ENCODE peak calls at places on chromosomes 5 and 9, in eight cellular contexts. One of them, this sample, is unnamed.

GRCh38 chr5:133440467-133441115 is 171.8 kb downstream of the FSTL4 start:
- DNase-seq in lower leg skin: peak
- DNase-seq in H54: no peak
- DNase-seq in A549: no peak
- DNase-seq in upper lobe of left lung: peak
- DNase-seq in ovary: no peak
- DNase-seq in IMR-90: no peak
- DNase-seq in HepG2: no peak
- DNase-seq in this sample: no peak

GRCh38 chr5:151239237-151239861 is 13.6 kb upstream of the GM2A start:
- DNase-seq in lower leg skin: peak
- DNase-seq in H54: peak
- DNase-seq in A549: peak
- DNase-seq in upper lobe of left lung: peak
- DNase-seq in ovary: peak
- DNase-seq in IMR-90: peak
- DNase-seq in HepG2: peak
- DNase-seq in this sample: no peak

GRCh38 chr5:78360674-78361225 is 333 bp downstream of the SCAMP1 start:
- DNase-seq in lower leg skin: peak
- DNase-seq in H54: peak
- DNase-seq in A549: peak
- DNase-seq in upper lobe of left lung: peak
- DNase-seq in ovary: peak
- DNase-seq in IMR-90: no peak
- DNase-seq in HepG2: no peak
- DNase-seq in this sample: peak

GRCh38 chr5:175548899-175549311 is 70.5 kb downstream of the SFXN1 start:
- DNase-seq in lower leg skin: no peak
- DNase-seq in H54: no peak
- DNase-seq in A549: no peak
- DNase-seq in upper lobe of left lung: no peak
- DNase-seq in ovary: no peak
- DNase-seq in IMR-90: no peak
- DNase-seq in HepG2: no peak
- DNase-seq in this sample: no peak

GRCh38 chr5:72955143-72955767 is 586 bp upstream of the FCHO2 start:
- DNase-seq in lower leg skin: no peak
- DNase-seq in H54: peak
- DNase-seq in A549: no peak
- DNase-seq in upper lobe of left lung: peak
- DNase-seq in ovary: no peak
- DNase-seq in IMR-90: no peak
- DNase-seq in HepG2: peak
- DNase-seq in this sample: peak

GRCh38 chr5:145479271-145479670 is 355.9 kb downstream of the PRELID2 start:
- DNase-seq in lower leg skin: no peak
- DNase-seq in H54: no peak
- DNase-seq in A549: no peak
- DNase-seq in upper lobe of left lung: no peak
- DNase-seq in ovary: no peak
- DNase-seq in IMR-90: no peak
- DNase-seq in HepG2: no peak
- DNase-seq in this sample: no peak

GRCh38 chr5:73686912-73687311 is 60.9 kb downstream of the ARHGEF28 start:
- DNase-seq in lower leg skin: no peak
- DNase-seq in H54: no peak
- DNase-seq in A549: no peak
- DNase-seq in upper lobe of left lung: no peak
- DNase-seq in ovary: no peak
- DNase-seq in IMR-90: no peak
- DNase-seq in HepG2: no peak
- DNase-seq in this sample: no peak

GRCh38 chr5:179152144-179152895 is 92.1 kb downstream of the ZNF354C start:
- DNase-seq in lower leg skin: no peak
- DNase-seq in H54: no peak
- DNase-seq in A549: no peak
- DNase-seq in upper lobe of left lung: no peak
- DNase-seq in ovary: no peak
- DNase-seq in IMR-90: no peak
- DNase-seq in HepG2: no peak
- DNase-seq in this sample: no peak

GRCh38 chr9:126859111-126859510 is 1.3 kb upstream of the ZBTB34 start:
- DNase-seq in lower leg skin: no peak
- DNase-seq in H54: no peak
- DNase-seq in A549: no peak
- DNase-seq in upper lobe of left lung: no peak
- DNase-seq in ovary: no peak
- DNase-seq in IMR-90: no peak
- DNase-seq in HepG2: no peak
- DNase-seq in this sample: no peak

GRCh38 chr5:57167201-57167600 is 6.7 kb upstream of the GPBP1 start:
- DNase-seq in lower leg skin: peak
- DNase-seq in H54: no peak
- DNase-seq in A549: no peak
- DNase-seq in upper lobe of left lung: no peak
- DNase-seq in ovary: no peak
- DNase-seq in IMR-90: no peak
- DNase-seq in HepG2: no peak
- DNase-seq in this sample: no peak

GRCh38 chr5:3025392-3025791 is 273.9 kb upstream of the IRX2 start:
- DNase-seq in lower leg skin: peak
- DNase-seq in H54: no peak
- DNase-seq in A549: no peak
- DNase-seq in upper lobe of left lung: no peak
- DNase-seq in ovary: no peak
- DNase-seq in IMR-90: no peak
- DNase-seq in HepG2: no peak
- DNase-seq in this sample: no peak

GRCh38 chr5:78613151-78613533 is 35.4 kb downstream of the LHFPL2 start:
- DNase-seq in lower leg skin: no peak
- DNase-seq in H54: no peak
- DNase-seq in A549: no peak
- DNase-seq in upper lobe of left lung: no peak
- DNase-seq in ovary: no peak
- DNase-seq in IMR-90: no peak
- DNase-seq in HepG2: no peak
- DNase-seq in this sample: no peak

GRCh38 chr9:14107495-14107894 is 206.4 kb downstream of the NFIB start:
- DNase-seq in lower leg skin: no peak
- DNase-seq in H54: no peak
- DNase-seq in A549: no peak
- DNase-seq in upper lobe of left lung: no peak
- DNase-seq in ovary: no peak
- DNase-seq in IMR-90: no peak
- DNase-seq in HepG2: no peak
- DNase-seq in this sample: no peak

GRCh38 chr9:127148014-127148413 is 25.6 kb upstream of the ANGPTL2 start:
- DNase-seq in lower leg skin: peak
- DNase-seq in H54: no peak
- DNase-seq in A549: no peak
- DNase-seq in upper lobe of left lung: no peak
- DNase-seq in ovary: no peak
- DNase-seq in IMR-90: no peak
- DNase-seq in HepG2: no peak
- DNase-seq in this sample: no peak

GRCh38 chr5:177495243-177496060 is 2.0 kb downstream of the PDLIM7 start:
- DNase-seq in lower leg skin: no peak
- DNase-seq in H54: peak
- DNase-seq in A549: no peak
- DNase-seq in upper lobe of left lung: peak
- DNase-seq in ovary: peak
- DNase-seq in IMR-90: peak
- DNase-seq in HepG2: peak
- DNase-seq in this sample: no peak

GRCh38 chr5:169190860-169191259 is 110.1 kb downstream of the SLIT3 start:
- DNase-seq in lower leg skin: no peak
- DNase-seq in H54: no peak
- DNase-seq in A549: no peak
- DNase-seq in upper lobe of left lung: no peak
- DNase-seq in ovary: no peak
- DNase-seq in IMR-90: no peak
- DNase-seq in HepG2: no peak
- DNase-seq in this sample: no peak

GRCh38 chr9:115118471-115119156 is 657 bp upstream of the TNC start:
- DNase-seq in lower leg skin: peak
- DNase-seq in H54: peak
- DNase-seq in A549: peak
- DNase-seq in upper lobe of left lung: peak
- DNase-seq in ovary: no peak
- DNase-seq in IMR-90: peak
- DNase-seq in HepG2: no peak
- DNase-seq in this sample: no peak

GRCh38 chr5:176678584-176678983 is 31.3 kb downstream of the TSPAN17 start:
- DNase-seq in lower leg skin: no peak
- DNase-seq in H54: no peak
- DNase-seq in A549: no peak
- DNase-seq in upper lobe of left lung: no peak
- DNase-seq in ovary: no peak
- DNase-seq in IMR-90: no peak
- DNase-seq in HepG2: no peak
- DNase-seq in this sample: no peak

GRCh38 chr5:177100714-177101121 is 14.0 kb downstream of the FGFR4 start:
- DNase-seq in lower leg skin: no peak
- DNase-seq in H54: peak
- DNase-seq in A549: no peak
- DNase-seq in upper lobe of left lung: peak
- DNase-seq in ovary: no peak
- DNase-seq in IMR-90: peak
- DNase-seq in HepG2: no peak
- DNase-seq in this sample: no peak

GRCh38 chr5:133995341-133995740 is 9.4 kb downstream of the VDAC1 start:
- DNase-seq in lower leg skin: peak
- DNase-seq in H54: no peak
- DNase-seq in A549: no peak
- DNase-seq in upper lobe of left lung: no peak
- DNase-seq in ovary: no peak
- DNase-seq in IMR-90: no peak
- DNase-seq in HepG2: peak
- DNase-seq in this sample: no peak

GRCh38 chr5:143405063-143405746 is 1.7 kb upstream of the NR3C1 start:
- DNase-seq in lower leg skin: peak
- DNase-seq in H54: peak
- DNase-seq in A549: peak
- DNase-seq in upper lobe of left lung: peak
- DNase-seq in ovary: peak
- DNase-seq in IMR-90: peak
- DNase-seq in HepG2: peak
- DNase-seq in this sample: peak
- TF ChIP-seq POLR2A in lower leg skin: no peak
- TF ChIP-seq POLR2A in H54: peak
- TF ChIP-seq POLR2A in A549: peak
- TF ChIP-seq POLR2A in upper lobe of left lung: peak
- TF ChIP-seq POLR2A in ovary: peak
- TF ChIP-seq POLR2A in IMR-90: peak
- TF ChIP-seq POLR2A in HepG2: peak
- TF ChIP-seq POLR2A in this sample: peak

GRCh38 chr9:91900057-91900816 is 49.8 kb downstream of the ROR2 start:
- DNase-seq in lower leg skin: no peak
- DNase-seq in H54: no peak
- DNase-seq in A549: no peak
- DNase-seq in upper lobe of left lung: peak
- DNase-seq in ovary: no peak
- DNase-seq in IMR-90: no peak
- DNase-seq in HepG2: no peak
- DNase-seq in this sample: no peak
- TF ChIP-seq POLR2A in lower leg skin: no peak
- TF ChIP-seq POLR2A in H54: no peak
- TF ChIP-seq POLR2A in A549: no peak
- TF ChIP-seq POLR2A in upper lobe of left lung: no peak
- TF ChIP-seq POLR2A in ovary: no peak
- TF ChIP-seq POLR2A in IMR-90: no peak
- TF ChIP-seq POLR2A in HepG2: no peak
- TF ChIP-seq POLR2A in this sample: no peak

DNA sequence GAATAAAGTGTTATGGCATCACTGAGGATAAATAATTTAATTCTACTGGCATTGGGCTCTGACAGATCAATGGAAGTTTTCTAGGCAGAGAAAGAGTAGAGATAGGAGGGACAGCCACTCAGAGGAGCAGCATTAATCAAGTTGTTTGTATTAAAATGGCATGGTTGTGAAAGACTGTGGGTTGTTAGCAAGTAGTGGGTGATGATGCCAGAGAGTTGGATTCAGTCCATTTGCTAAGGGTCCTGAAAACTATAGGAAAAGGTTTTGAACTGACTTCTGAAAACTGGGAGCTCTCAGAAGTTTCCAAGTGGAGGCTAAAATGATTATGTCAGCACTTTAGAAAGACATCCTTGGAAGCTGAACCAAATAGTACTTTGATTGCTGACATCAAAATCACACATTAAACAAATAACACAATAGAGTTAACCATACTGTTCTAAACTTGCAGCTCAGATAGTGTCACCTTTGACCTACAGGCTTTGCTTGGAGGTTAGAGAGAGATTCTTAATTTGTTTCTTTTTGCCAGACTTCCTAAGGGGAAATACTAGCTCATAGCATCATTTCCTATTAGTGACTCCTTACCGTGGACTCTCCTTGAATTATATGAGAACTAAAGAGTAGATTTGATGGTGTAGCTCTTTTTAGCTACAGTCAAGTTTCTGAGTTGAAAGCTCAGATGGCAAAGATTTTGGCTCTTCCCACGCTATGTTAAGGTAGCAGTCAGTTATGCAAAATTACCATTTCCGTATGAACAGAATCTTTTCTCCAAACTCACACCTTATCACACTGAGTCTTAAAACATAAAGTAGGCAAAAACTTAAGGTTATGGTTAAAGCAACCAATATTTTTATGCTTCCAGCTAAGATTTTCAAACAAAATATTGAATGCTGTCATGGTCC is 277.1 kb downstream of the NR3C1 start:
- DNase-seq in lower leg skin: no peak
- DNase-seq in H54: no peak
- DNase-seq in A549: no peak
- DNase-seq in upper lobe of left lung: no peak
- DNase-seq in ovary: no peak
- DNase-seq in IMR-90: peak
- DNase-seq in HepG2: no peak
- DNase-seq in this sample: no peak
- TF ChIP-seq POLR2A in lower leg skin: no peak
- TF ChIP-seq POLR2A in H54: no peak
- TF ChIP-seq POLR2A in A549: no peak
- TF ChIP-seq POLR2A in upper lobe of left lung: no peak
- TF ChIP-seq POLR2A in ovary: no peak
- TF ChIP-seq POLR2A in IMR-90: no peak
- TF ChIP-seq POLR2A in HepG2: no peak
- TF ChIP-seq POLR2A in this sample: no peak

GRCh38 chr9:93830606-93831005 is 124.5 kb downstream of the BARX1 start:
- DNase-seq in lower leg skin: peak
- DNase-seq in H54: no peak
- DNase-seq in A549: no peak
- DNase-seq in upper lobe of left lung: no peak
- DNase-seq in ovary: no peak
- DNase-seq in IMR-90: no peak
- DNase-seq in HepG2: no peak
- DNase-seq in this sample: no peak
- TF ChIP-seq POLR2A in lower leg skin: no peak
- TF ChIP-seq POLR2A in H54: no peak
- TF ChIP-seq POLR2A in A549: no peak
- TF ChIP-seq POLR2A in upper lobe of left lung: no peak
- TF ChIP-seq POLR2A in ovary: no peak
- TF ChIP-seq POLR2A in IMR-90: no peak
- TF ChIP-seq POLR2A in HepG2: no peak
- TF ChIP-seq POLR2A in this sample: no peak

GRCh38 chr9:137551656-137552534 is at the start of gene MRPL41:
- DNase-seq in lower leg skin: peak
- DNase-seq in H54: peak
- DNase-seq in A549: peak
- DNase-seq in upper lobe of left lung: peak
- DNase-seq in ovary: peak
- DNase-seq in IMR-90: peak
- DNase-seq in HepG2: peak
- DNase-seq in this sample: peak
- TF ChIP-seq POLR2A in lower leg skin: no peak
- TF ChIP-seq POLR2A in H54: peak
- TF ChIP-seq POLR2A in A549: peak
- TF ChIP-seq POLR2A in upper lobe of left lung: peak
- TF ChIP-seq POLR2A in ovary: peak
- TF ChIP-seq POLR2A in IMR-90: peak
- TF ChIP-seq POLR2A in HepG2: peak
- TF ChIP-seq POLR2A in this sample: peak